ENCODE peak calls at places on chromosome 18, in nine cellular contexts. G is activated T-helper 1 cell treated with anti-CD3 and anti-CD28 coated beads, Interleukin-12 subunit alpha, Interleukin-12 subunit beta, Interleukin-2, Interleukin-4 antibody, amounts not matched to agents 30 ng/mL and 10 ng/mL and 1 ng/mL, durations not matched to agents 14 hours and 24 hours and 36 hours; W is skeletal muscle cell; B is T-cell; D is substantia nigra; K is activated CD8-positive, alpha-beta memory T cell treated with anti-CD3 and anti-CD28 coated beads, Interleukin-2, amount 10 ng/mL, durations not matched to agents 7 days and 5 days; I is nephron progenitor cell; S is NCI-H82; F is heart right ventricle. T is an unnamed sample.

GRCh38 chr18:27135504-27136207 is 49.5 kb downstream of the CHST9 start:
- DNase-seq in G (no peak), W (no peak), B (no peak), D (no peak), K (no peak), I (no peak), S (no peak), F (no peak), T (no peak)

GRCh38 chr18:23634692-23635091 is 28.0 kb downstream of the ANKRD29 start:
- DNase-seq in G (no peak), W (no peak), B (no peak), D (no peak), K (no peak), I (no peak), S (no peak), F (no peak), T (no peak)

GRCh38 chr18:23875966-23876365 is 138.6 kb upstream of the TTC39C start:
- DNase-seq in G (no peak), W (no peak), B (no peak), D (no peak), K (no peak), I (no peak), S (no peak), F (no peak), T (no peak)

GRCh38 chr18:76519156-76519549 is 24.1 kb upstream of the ZNF516 start:
- DNase-seq in G (no peak), W (no peak), B (no peak), D (no peak), K (no peak), I (peak; percentile 31), S (peak; percentile 79), F (no peak), T (peak; percentile 61)

GRCh38 chr18:79625924-79626561 is 53.6 kb upstream of the CTDP1 start:
- DNase-seq in G (no peak), W (no peak), B (no peak), D (no peak), K (no peak), I (no peak), S (no peak), F (no peak), T (no peak)

GRCh38 chr18:36212301-36212977 is 25.1 kb downstream of the MOCOS start:
- DNase-seq in G (no peak), W (no peak), B (no peak), D (no peak), K (no peak), I (no peak), S (no peak), F (no peak), T (no peak)

GRCh38 chr18:23824235-23824634 is 135.0 kb downstream of the LAMA3 start:
- DNase-seq in G (no peak), W (no peak), B (no peak), D (no peak), K (no peak), I (no peak), S (no peak), F (no peak), T (no peak)

GRCh38 chr18:62720766-62721613 is 5.6 kb downstream of the PHLPP1 start:
- DNase-seq in G (no peak), W (no peak), B (no peak), D (no peak), K (no peak), I (no peak), S (no peak), F (no peak), T (no peak)

GRCh38 chr18:55405655-55406373 is 182.2 kb downstream of the TCF4 start:
- DNase-seq in G (no peak), W (peak; percentile 90), B (no peak), D (no peak), K (no peak), I (peak; percentile 31), S (peak; percentile 30), F (peak; percentile 95), T (peak; percentile 89)

GRCh38 chr18:43682196-43682595 is 404.9 kb upstream of the SYT4 start:
- DNase-seq in G (no peak), W (no peak), B (no peak), D (no peak), K (no peak), I (no peak), S (no peak), F (no peak), T (no peak)

GRCh38 chr18:63132819-63133200 is 186.8 kb downstream of the BCL2 start:
- DNase-seq in G (no peak), W (no peak), B (no peak), D (no peak), K (no peak), I (no peak), S (no peak), F (no peak), T (no peak)